ENCODE peak calls at places on chromosomes 3 and 15, in four cellular contexts. T, J, U and M are unnamed samples.

GRCh38 chr3:134093906-134094305 is 64.2 kb upstream of the SLCO2A1 start:
- DNase-seq in J (no peak), U (no peak), T (no peak), M (no peak)

GRCh38 chr15:22907161-22907950 is 68.9 kb downstream of the NIPA2 start:
- DNase-seq in U (no peak), J (no peak), T (no peak), M (no peak)

GRCh38 chr15:50562735-50563640 is 16.5 kb upstream of the USP50 start:
- DNase-seq in J (no peak), U (no peak), T (no peak), M (no peak)

GRCh38 chr3:101571028-101571895 is 2.7 kb upstream of the PCNP start:
- DNase-seq in U (no peak), J (no peak), T (no peak), M (no peak)

GRCh38 chr3:130896101-130896500 is 2.2 kb downstream of the ATP2C1 start:
- DNase-seq in J (no peak), U (no peak), T (no peak), M (no peak)

GRCh38 chr3:187929115-187929828 is 184.0 kb upstream of the BCL6 start:
- DNase-seq in T (no peak), U (no peak), J (no peak), M (no peak)

GRCh38 chr3:11915621-11916417 is 69.1 kb upstream of the TAMM41 start:
- DNase-seq in J (no peak), T (no peak), U (no peak), M (no peak)

GRCh38 chr3:101676765-101677435 is at the start of gene ZBTB11:
- DNase-seq in U (peak), T (peak), J (peak), M (peak)

GRCh38 chr3:179929091-179929529 is 107.6 kb downstream of the PEX5L start:
- DNase-seq in J (peak), U (peak), T (no peak), M (peak)

GRCh38 chr15:80480909-80481308 is 76.7 kb downstream of the ARNT2 start:
- DNase-seq in U (no peak), T (no peak), J (no peak), M (no peak)

GRCh38 chr3:187968883-187969580 is 184.9 kb upstream of the LPP start:
- DNase-seq in T (no peak), J (peak), U (no peak), M (no peak)

GRCh38 chr15:82105458-82106205 is 59.8 kb upstream of the MEX3B start:
- DNase-seq in J (peak), U (no peak), T (no peak), M (no peak)

GRCh38 chr3:140898340-140899180 is 43.1 kb upstream of the SLC25A36 start:
- DNase-seq in T (peak), U (peak), J (peak), M (peak)

GRCh38 chr3:172034786-172035685 is 4.3 kb upstream of the FNDC3B start:
- DNase-seq in J (no peak), T (no peak), U (peak), M (peak)

GRCh38 chr3:46960081-46960701 is 16.4 kb downstream of the CCDC12 start:
- DNase-seq in J (no peak), U (no peak), T (no peak), M (no peak)

GRCh38 chr3:15292765-15293522 is 39.4 kb downstream of the SH3BP5 start:
- DNase-seq in J (no peak), U (no peak), T (no peak), M (no peak)

GRCh38 chr3:176971613-176972174 is 225.6 kb downstream of the TBL1XR1 start:
- DNase-seq in U (no peak), T (no peak), J (no peak), M (no peak)

GRCh38 chr3:128461731-128462130 is 5.0 kb downstream of the DNAJB8 start:
- DNase-seq in U (peak), T (no peak), J (no peak), M (no peak)

GRCh38 chr3:2578560-2578959 is 479.9 kb downstream of the CNTN4 start:
- DNase-seq in J (no peak), T (no peak), U (no peak), M (no peak)

GRCh38 chr3:182323898-182324297 is 469.4 kb upstream of the ATP11B start:
- DNase-seq in J (no peak), T (no peak), U (no peak), M (no peak)

GRCh38 chr15:38671003-38671382 is 106.4 kb upstream of the RASGRP1 start:
- DNase-seq in T (no peak), J (no peak), U (no peak), M (no peak)

GRCh38 chr15:48029656-48030055 is 91.1 kb upstream of the SLC24A5 start:
- DNase-seq in U (no peak), T (no peak), J (no peak), M (no peak)
- TF ChIP-seq SP1 in U (no peak), T (no peak), J (no peak), M (no peak)

DNA sequence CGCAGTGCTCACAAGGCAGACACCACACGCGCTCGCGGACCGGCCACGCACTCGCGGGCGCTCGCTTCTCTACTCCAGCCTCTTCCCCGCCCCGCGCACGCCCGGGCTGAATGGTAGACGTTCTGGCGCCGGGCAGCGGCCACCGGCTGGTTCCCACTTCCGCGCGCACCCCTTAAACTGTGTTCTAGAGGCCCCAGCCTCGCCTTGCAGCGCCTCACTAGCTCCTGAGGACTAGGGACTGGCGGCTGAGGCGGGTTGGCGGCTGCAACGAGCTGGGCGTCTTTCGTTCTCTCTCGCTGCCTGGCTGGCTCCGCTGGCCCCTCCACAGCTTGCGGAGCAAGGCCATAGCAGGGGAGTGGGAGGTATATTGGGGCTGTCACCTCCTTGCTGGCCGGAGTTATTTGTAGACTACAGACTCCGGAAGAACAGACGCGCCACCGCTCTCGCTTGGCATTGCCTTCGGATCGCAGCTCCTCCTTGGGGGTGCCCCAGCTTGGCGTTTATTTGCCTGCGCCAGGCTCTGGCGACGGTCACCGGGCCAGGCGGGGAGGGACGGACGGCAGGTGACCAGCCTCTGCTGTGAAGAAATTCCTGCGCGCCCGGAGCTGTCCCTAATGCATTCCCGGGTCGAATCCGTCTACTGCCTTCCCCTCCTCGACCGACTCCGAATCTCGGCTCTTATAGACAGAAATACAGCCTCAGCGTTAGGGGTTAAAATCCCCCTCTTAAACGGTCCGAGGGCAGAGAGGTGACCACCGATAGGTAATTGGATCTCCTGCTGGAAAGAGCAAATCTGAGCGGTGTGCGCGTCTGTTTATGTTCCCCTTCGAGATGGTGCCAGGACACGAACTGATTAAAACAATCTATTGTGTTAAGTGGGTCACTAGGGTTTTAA is 1.3 kb downstream of the GREM1 start:
- DNase-seq in J (no peak), T (no peak), U (no peak), M (no peak)
- TF ChIP-seq ZBTB33 in J (no peak), T (no peak), U (no peak), M (no peak)

GRCh38 chr3:66496731-66497130 is 4.1 kb downstream of the LRIG1 start:
- DNase-seq in U (no peak), J (no peak), T (no peak), M (no peak)
- H3K27ac ChIP-seq in U (no peak), J (peak), T (no peak), M (no peak)

DNA sequence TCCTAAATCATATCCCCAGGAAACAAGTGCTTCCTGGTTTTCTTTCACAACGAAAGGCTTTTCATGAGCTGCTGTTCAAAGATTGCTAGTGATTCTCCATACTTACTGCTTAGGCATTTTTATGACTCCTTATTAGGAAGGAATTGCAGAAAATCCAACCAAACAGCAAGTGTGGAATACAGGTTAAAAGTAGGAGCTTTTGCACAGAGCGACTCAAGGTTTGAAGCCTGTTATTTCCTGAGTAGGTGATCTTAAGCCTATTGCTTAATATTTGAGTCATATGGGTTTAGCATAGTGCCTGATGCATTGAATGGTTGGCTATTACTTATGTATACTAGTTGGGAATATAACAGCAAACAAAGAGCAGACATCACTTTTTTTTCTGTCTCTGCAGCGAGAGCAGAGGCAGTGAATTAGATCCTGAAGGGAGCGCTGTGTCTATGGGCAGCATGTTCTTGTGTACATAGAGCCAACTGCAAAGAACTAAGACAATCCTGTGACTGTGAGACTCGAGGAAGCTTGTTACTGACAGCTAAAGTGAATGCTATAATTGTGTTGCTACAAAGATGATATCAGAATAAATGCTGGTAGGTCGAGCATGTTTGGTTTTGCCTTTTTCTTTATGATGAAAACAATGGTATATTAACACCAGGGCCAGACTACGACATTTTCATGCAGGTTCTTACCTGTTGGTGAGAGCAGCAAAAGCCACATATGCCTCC is 6.3 kb downstream of the TM4SF1 start:
- DNase-seq in J (peak), U (no peak), T (no peak), M (no peak)
- TF ChIP-seq SP1 in J (no peak), U (no peak), T (no peak), M (peak)

GRCh38 chr3:73509066-73509465 is 115.7 kb downstream of the PDZRN3 start:
- DNase-seq in J (no peak), U (no peak), T (no peak), M (no peak)

GRCh38 chr3:73510298-73510697 is 114.4 kb downstream of the PDZRN3 start:
- DNase-seq in J (no peak), T (no peak), U (no peak), M (no peak)

GRCh38 chr3:73508330-73508954 is 116.3 kb downstream of the PDZRN3 start:
- DNase-seq in T (no peak), J (peak), U (peak), M (peak)

GRCh38 chr3:73510784-73511183 is 114.0 kb downstream of the PDZRN3 start:
- DNase-seq in U (no peak), J (no peak), T (no peak), M (no peak)

GRCh38 chr3:73509812-73510211 is 114.9 kb downstream of the PDZRN3 start:
- DNase-seq in J (no peak), T (no peak), U (no peak), M (no peak)
- TF ChIP-seq ZBTB33 in J (no peak), T (no peak), U (no peak), M (no peak)

DNA sequence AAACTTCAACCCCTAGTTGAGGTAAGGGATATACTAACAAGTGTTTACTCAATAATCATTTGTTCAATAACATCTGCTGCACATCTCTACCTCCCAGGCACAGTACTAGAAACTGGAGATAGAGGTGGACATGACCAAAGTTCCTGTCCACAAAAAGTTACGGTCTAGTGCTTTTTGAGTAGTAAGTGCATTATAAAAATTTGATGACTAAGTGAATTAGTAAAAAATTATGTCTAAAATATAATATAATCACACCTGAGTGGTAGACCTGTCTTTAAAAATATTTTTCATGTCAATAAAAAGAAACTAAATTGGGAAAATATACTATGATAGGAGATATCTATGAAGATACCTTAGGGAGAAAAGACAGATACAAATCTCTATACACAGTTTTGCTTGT is 121.5 kb upstream of the FHIT start:
- DNase-seq in T (no peak), J (no peak), U (no peak), M (no peak)
- H3K27ac ChIP-seq in T (no peak), J (no peak), U (no peak), M (no peak)